ENCODE peak calls at places on chromosome 18, in seven cellular contexts. One of them, this sample, is unnamed.

GRCh38 chr18:51151568-51152511 is 45.6 kb downstream of the MEX3C start:
- DNase-seq in mammary epithelial cell: no peak
- DNase-seq in AG04450: no peak
- DNase-seq in colonic mucosa: no peak
- DNase-seq in aorta: no peak
- DNase-seq in spleen: peak; percentile 91
- DNase-seq in hepatocyte: no peak
- DNase-seq in this sample: no peak

GRCh38 chr18:57813245-57813644 is 10.1 kb upstream of the ATP8B1 start:
- DNase-seq in colonic mucosa: no peak
- DNase-seq in aorta: no peak
- DNase-seq in spleen: no peak
- DNase-seq in mammary epithelial cell: peak; percentile 86
- DNase-seq in hepatocyte: no peak
- DNase-seq in AG04450: peak; percentile 96
- DNase-seq in this sample: peak; percentile 91

GRCh38 chr18:33446604-33447003 is 6.1 kb upstream of the CCDC178 start:
- DNase-seq in colonic mucosa: no peak
- DNase-seq in AG04450: no peak
- DNase-seq in hepatocyte: no peak
- DNase-seq in spleen: no peak
- DNase-seq in mammary epithelial cell: peak; percentile 0
- DNase-seq in aorta: no peak
- DNase-seq in this sample: no peak

GRCh38 chr18:9404565-9405060 is 70.0 kb downstream of the TWSG1 start:
- DNase-seq in AG04450: no peak
- DNase-seq in mammary epithelial cell: no peak
- DNase-seq in colonic mucosa: no peak
- DNase-seq in aorta: no peak
- DNase-seq in spleen: peak; percentile 84
- DNase-seq in hepatocyte: no peak
- DNase-seq in this sample: no peak

GRCh38 chr18:58997811-58998337 is 133.2 kb downstream of the ZNF532 start:
- DNase-seq in AG04450: peak; percentile 44
- DNase-seq in colonic mucosa: no peak
- DNase-seq in aorta: peak; percentile 82
- DNase-seq in hepatocyte: no peak
- DNase-seq in mammary epithelial cell: peak; percentile 59
- DNase-seq in spleen: no peak
- DNase-seq in this sample: peak; percentile 98

GRCh38 chr18:48767090-48767670 is 183.6 kb downstream of the SMAD7 start:
- DNase-seq in mammary epithelial cell: no peak
- DNase-seq in AG04450: no peak
- DNase-seq in spleen: peak; percentile 23
- DNase-seq in hepatocyte: peak; percentile 80
- DNase-seq in aorta: no peak
- DNase-seq in colonic mucosa: no peak
- DNase-seq in this sample: peak; percentile 88

GRCh38 chr18:31250902-31251301 is 67.1 kb upstream of the DSG1 start:
- DNase-seq in aorta: no peak
- DNase-seq in mammary epithelial cell: peak; percentile 18
- DNase-seq in hepatocyte: no peak
- DNase-seq in colonic mucosa: no peak
- DNase-seq in spleen: no peak
- DNase-seq in AG04450: no peak
- DNase-seq in this sample: no peak

GRCh38 chr18:8947576-8947975 is 154.9 kb upstream of the NDUFV2 start:
- DNase-seq in AG04450: no peak
- DNase-seq in hepatocyte: no peak
- DNase-seq in aorta: no peak
- DNase-seq in colonic mucosa: no peak
- DNase-seq in spleen: no peak
- DNase-seq in mammary epithelial cell: no peak
- DNase-seq in this sample: no peak

GRCh38 chr18:56593906-56594305 is 44.5 kb downstream of the TXNL1 start:
- DNase-seq in mammary epithelial cell: peak; percentile 64
- DNase-seq in aorta: no peak
- DNase-seq in colonic mucosa: no peak
- DNase-seq in AG04450: no peak
- DNase-seq in hepatocyte: no peak
- DNase-seq in spleen: no peak
- DNase-seq in this sample: no peak

GRCh38 chr18:58947136-58947732 is 82.6 kb downstream of the ZNF532 start:
- DNase-seq in hepatocyte: no peak
- DNase-seq in AG04450: no peak
- DNase-seq in mammary epithelial cell: no peak
- DNase-seq in spleen: no peak
- DNase-seq in aorta: no peak
- DNase-seq in colonic mucosa: no peak
- DNase-seq in this sample: no peak

GRCh38 chr18:50189160-50189559 is 5.8 kb downstream of the MYO5B start:
- DNase-seq in spleen: no peak
- DNase-seq in hepatocyte: no peak
- DNase-seq in aorta: no peak
- DNase-seq in colonic mucosa: no peak
- DNase-seq in AG04450: no peak
- DNase-seq in mammary epithelial cell: no peak
- DNase-seq in this sample: no peak

GRCh38 chr18:6850396-6850795 is 120.9 kb downstream of the ARHGAP28 start:
- DNase-seq in mammary epithelial cell: no peak
- DNase-seq in hepatocyte: no peak
- DNase-seq in AG04450: no peak
- DNase-seq in colonic mucosa: no peak
- DNase-seq in spleen: no peak
- DNase-seq in aorta: no peak
- DNase-seq in this sample: no peak

GRCh38 chr18:32831781-32832180 is 59.0 kb upstream of the KLHL14 start:
- DNase-seq in AG04450: no peak
- DNase-seq in mammary epithelial cell: peak; percentile 1
- DNase-seq in aorta: no peak
- DNase-seq in hepatocyte: no peak
- DNase-seq in spleen: no peak
- DNase-seq in colonic mucosa: no peak
- DNase-seq in this sample: no peak

GRCh38 chr18:13313006-13313661 is 94.6 kb downstream of the LDLRAD4 start:
- DNase-seq in aorta: no peak
- DNase-seq in colonic mucosa: no peak
- DNase-seq in mammary epithelial cell: no peak
- DNase-seq in hepatocyte: no peak
- DNase-seq in AG04450: no peak
- DNase-seq in spleen: no peak
- DNase-seq in this sample: no peak

GRCh38 chr18:59388180-59388579 is 29.1 kb upstream of the LMAN1 start:
- DNase-seq in hepatocyte: no peak
- DNase-seq in AG04450: no peak
- DNase-seq in aorta: no peak
- DNase-seq in colonic mucosa: no peak
- DNase-seq in spleen: no peak
- DNase-seq in mammary epithelial cell: no peak
- DNase-seq in this sample: no peak

GRCh38 chr18:40380657-40381441 is 1574.2 kb upstream of the PIK3C3 start:
- DNase-seq in aorta: no peak
- DNase-seq in mammary epithelial cell: peak; percentile 40
- DNase-seq in AG04450: no peak
- DNase-seq in spleen: no peak
- DNase-seq in colonic mucosa: no peak
- DNase-seq in hepatocyte: no peak
- DNase-seq in this sample: no peak

GRCh38 chr18:27185025-27185763 is at the start of gene CHST9:
- DNase-seq in colonic mucosa: no peak
- DNase-seq in mammary epithelial cell: peak; percentile 6
- DNase-seq in aorta: no peak
- DNase-seq in spleen: peak; percentile 73
- DNase-seq in AG04450: no peak
- DNase-seq in hepatocyte: peak; percentile 28
- DNase-seq in this sample: no peak

GRCh38 chr18:74454279-74454741 is 2.8 kb downstream of the DIPK1C start:
- DNase-seq in AG04450: no peak
- DNase-seq in colonic mucosa: no peak
- DNase-seq in mammary epithelial cell: no peak
- DNase-seq in spleen: no peak
- DNase-seq in aorta: no peak
- DNase-seq in hepatocyte: no peak
- DNase-seq in this sample: no peak

GRCh38 chr18:8870528-8870927 is 165.2 kb downstream of the MTCL1 start:
- DNase-seq in mammary epithelial cell: peak; percentile 92
- DNase-seq in colonic mucosa: no peak
- DNase-seq in AG04450: no peak
- DNase-seq in aorta: no peak
- DNase-seq in spleen: no peak
- DNase-seq in hepatocyte: no peak
- DNase-seq in this sample: no peak

GRCh38 chr18:34352385-34353163 is 127.9 kb upstream of the NOL4 start:
- DNase-seq in spleen: no peak
- DNase-seq in hepatocyte: peak; percentile 16
- DNase-seq in colonic mucosa: no peak
- DNase-seq in mammary epithelial cell: no peak
- DNase-seq in AG04450: no peak
- DNase-seq in aorta: no peak
- DNase-seq in this sample: no peak

GRCh38 chr18:55264108-55264507 is 304.8 kb upstream of the CCDC68 start:
- DNase-seq in hepatocyte: no peak
- DNase-seq in mammary epithelial cell: peak; percentile 36
- DNase-seq in AG04450: no peak
- DNase-seq in aorta: no peak
- DNase-seq in colonic mucosa: no peak
- DNase-seq in spleen: no peak
- DNase-seq in this sample: no peak

GRCh38 chr18:55821219-55821618 is 233.2 kb upstream of the TCF4 start:
- DNase-seq in mammary epithelial cell: peak; percentile 77
- DNase-seq in spleen: no peak
- DNase-seq in aorta: no peak
- DNase-seq in colonic mucosa: no peak
- DNase-seq in AG04450: no peak
- DNase-seq in hepatocyte: no peak
- DNase-seq in this sample: no peak

GRCh38 chr18:13252696-13253410 is 34.3 kb downstream of the LDLRAD4 start:
- DNase-seq in mammary epithelial cell: no peak
- DNase-seq in colonic mucosa: no peak
- DNase-seq in spleen: peak; percentile 55
- DNase-seq in aorta: no peak
- DNase-seq in AG04450: no peak
- DNase-seq in hepatocyte: no peak
- DNase-seq in this sample: no peak

DNA sequence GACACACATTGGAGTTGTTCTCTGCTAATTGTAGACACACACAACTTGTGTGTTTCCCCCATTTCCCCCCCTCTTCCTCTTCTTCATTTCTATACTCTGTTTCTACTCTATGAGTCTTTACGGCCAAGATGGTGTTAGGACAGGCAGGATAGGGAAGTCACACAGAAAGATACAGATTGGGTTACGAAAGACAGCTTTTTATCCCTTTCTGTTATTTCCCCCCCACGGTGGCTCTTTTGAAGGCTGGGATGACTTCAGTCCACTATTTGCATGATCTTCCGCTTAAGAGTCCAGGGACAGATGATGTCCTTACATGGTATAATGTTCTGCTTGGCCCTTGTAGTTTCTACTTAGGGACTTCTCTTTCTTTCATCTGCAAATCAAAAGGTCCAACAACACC is 1.6 kb upstream of the EMILIN2 start:
- DNase-seq in spleen: no peak
- DNase-seq in AG04450: no peak
- DNase-seq in colonic mucosa: no peak
- DNase-seq in mammary epithelial cell: no peak
- DNase-seq in aorta: no peak
- DNase-seq in hepatocyte: no peak
- DNase-seq in this sample: no peak
- H3K27me3 ChIP-seq in spleen: no peaks in the 10 kb centered on the region
- H3K27me3 ChIP-seq in AG04450: peaks cover 67% of the 10 kb centered on the region
- H3K27me3 ChIP-seq in colonic mucosa: peaks cover 30% of the 10 kb centered on the region
- H3K27me3 ChIP-seq in mammary epithelial cell: peaks cover 31% of the 10 kb centered on the region
- H3K27me3 ChIP-seq in aorta: no peaks in the 10 kb centered on the region
- H3K27me3 ChIP-seq in hepatocyte: peaks cover 46% of the 10 kb centered on the region
- H3K27me3 ChIP-seq in this sample: peaks cover 6% of the 10 kb centered on the region

DNA sequence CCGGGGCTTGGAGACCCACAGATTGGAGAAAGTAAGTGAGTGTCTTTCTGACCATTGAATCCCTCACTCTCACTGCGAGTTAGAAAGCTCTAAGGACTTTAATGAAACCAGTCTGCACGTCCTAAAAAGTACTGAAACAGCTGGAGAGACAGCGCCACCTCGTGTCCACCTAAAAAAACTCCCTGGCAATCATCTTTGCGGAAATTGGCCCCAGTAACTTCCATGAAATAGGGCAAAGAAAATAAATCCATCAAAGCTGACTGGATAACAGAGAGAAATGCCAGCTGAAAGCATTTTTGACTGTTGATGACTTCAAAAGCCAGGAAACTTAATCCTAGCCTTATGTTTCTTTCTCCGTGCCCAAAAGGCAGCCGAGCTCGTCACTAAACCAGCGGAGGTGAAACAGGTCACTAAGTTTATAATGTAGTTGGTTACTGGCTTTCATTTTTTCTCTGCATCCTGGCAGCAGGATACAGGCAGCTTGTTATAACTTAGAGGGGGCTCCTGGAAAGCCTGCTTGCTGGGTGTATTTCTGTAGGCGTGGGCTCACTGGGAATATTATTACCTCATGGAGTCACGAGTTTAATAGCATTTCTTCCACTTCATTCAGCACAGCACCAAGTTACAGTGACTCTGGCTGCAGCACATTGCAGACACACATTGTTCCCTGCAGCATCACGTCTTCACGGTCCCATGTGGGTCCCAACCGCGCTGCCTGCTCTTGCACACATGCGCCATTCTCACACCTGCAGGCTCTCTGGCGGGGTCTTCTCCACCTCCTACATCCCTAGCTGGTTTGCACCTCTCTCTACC is 266.5 kb downstream of the HRH4 start:
- DNase-seq in spleen: no peak
- DNase-seq in hepatocyte: peak; percentile 87
- DNase-seq in aorta: peak; percentile 71
- DNase-seq in mammary epithelial cell: peak; percentile 61
- DNase-seq in colonic mucosa: peak; percentile 57
- DNase-seq in AG04450: peak; percentile 57
- DNase-seq in this sample: no peak
- H3K4me3 ChIP-seq in spleen: no peak overlapping the region
- H3K4me3 ChIP-seq in hepatocyte: no peak overlapping the region
- H3K4me3 ChIP-seq in aorta: peak overlapping the region; percentile 40
- H3K4me3 ChIP-seq in mammary epithelial cell: no peak overlapping the region
- H3K4me3 ChIP-seq in colonic mucosa: no peak overlapping the region
- H3K4me3 ChIP-seq in AG04450: no peak overlapping the region
- H3K4me3 ChIP-seq in this sample: peak overlapping the region; percentile 36

DNA sequence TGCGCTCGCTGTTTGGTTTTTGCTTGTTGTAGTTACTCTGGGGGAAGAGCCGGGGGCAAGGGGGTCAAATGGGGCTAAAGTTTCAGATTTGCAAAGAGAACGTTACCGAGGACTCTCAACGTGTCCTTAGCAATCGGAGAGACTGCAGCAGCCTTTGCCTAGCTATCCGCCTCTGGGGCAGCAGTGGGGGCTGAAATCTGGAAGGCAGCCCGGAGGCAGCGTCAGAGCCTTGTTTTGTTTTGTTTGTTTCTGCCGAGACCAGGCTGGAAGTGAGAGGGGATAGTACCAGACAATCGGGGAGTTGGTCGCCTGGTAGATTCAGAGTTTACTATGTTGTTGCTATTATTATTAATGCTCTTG is 1.2 kb downstream of the CDH20 start:
- DNase-seq in mammary epithelial cell: no peak
- DNase-seq in colonic mucosa: no peak
- DNase-seq in hepatocyte: no peak
- DNase-seq in spleen: no peak
- DNase-seq in aorta: no peak
- DNase-seq in AG04450: no peak
- DNase-seq in this sample: no peak
- H3K27me3 ChIP-seq in mammary epithelial cell: peaks cover 25% of the 10 kb centered on the region
- H3K27me3 ChIP-seq in colonic mucosa: peaks cover 16% of the 10 kb centered on the region
- H3K27me3 ChIP-seq in hepatocyte: peaks cover 64% of the 10 kb centered on the region
- H3K27me3 ChIP-seq in spleen: no peaks in the 10 kb centered on the region
- H3K27me3 ChIP-seq in aorta: no peaks in the 10 kb centered on the region
- H3K27me3 ChIP-seq in AG04450: peaks cover 34% of the 10 kb centered on the region
- H3K27me3 ChIP-seq in this sample: peaks cover 20% of the 10 kb centered on the region

GRCh38 chr18:79682896-79683625 is 3.5 kb downstream of the CTDP1 start:
- DNase-seq in colonic mucosa: no peak
- DNase-seq in spleen: no peak
- DNase-seq in aorta: peak; percentile 36
- DNase-seq in hepatocyte: no peak
- DNase-seq in AG04450: no peak
- DNase-seq in mammary epithelial cell: no peak
- DNase-seq in this sample: no peak
- H3K4me3 ChIP-seq in colonic mucosa: no peak overlapping the region
- H3K4me3 ChIP-seq in spleen: no peak overlapping the region
- H3K4me3 ChIP-seq in aorta: no peak overlapping the region
- H3K4me3 ChIP-seq in hepatocyte: no peak overlapping the region
- H3K4me3 ChIP-seq in AG04450: no peak overlapping the region
- H3K4me3 ChIP-seq in mammary epithelial cell: no peak overlapping the region
- H3K4me3 ChIP-seq in this sample: no peak overlapping the region